ENCODE peak calls at places on chromosomes 1 and 21, in five cellular contexts. Q is foreskin fibroblast, R is IMR-90, T is astrocyte, U is ovary. G is an unnamed sample.

GRCh38 chr21:44576025-44576420 is 2.5 kb downstream of the KRTAP10-4 start:
- DNase-seq in R (no peak), Q (no peak), T (no peak), U (no peak), G (no peak)

GRCh38 chr1:167456926-167457325 is 61.4 kb downstream of the CD247 start:
- DNase-seq in R (no peak), T (no peak), U (no peak), Q (no peak), G (no peak)

GRCh38 chr1:37865348-37866119 is 6.1 kb upstream of the MTF1 start:
- DNase-seq in Q (no peak), U (no peak), T (peak), R (peak), G (peak)

GRCh38 chr1:38814984-38815464 is 44.5 kb downstream of the RRAGC start:
- DNase-seq in Q (no peak), R (no peak), U (no peak), T (no peak), G (no peak)

GRCh38 chr1:75985827-75986226 is 53.6 kb upstream of the ASB17 start:
- DNase-seq in R (peak), T (no peak), U (no peak), Q (peak), G (no peak)

GRCh38 chr1:147627435-147628110 is 42.8 kb downstream of the ACP6 start:
- DNase-seq in T (no peak), R (peak), U (peak), Q (peak), G (peak)

GRCh38 chr1:212078826-212079225 is 43.3 kb downstream of the DTL start:
- DNase-seq in U (no peak), Q (no peak), R (no peak), T (no peak), G (no peak)

GRCh38 chr1:149927056-149927534 is 508 bp downstream of the SF3B4 start:
- DNase-seq in U (no peak), T (no peak), R (peak), Q (no peak), G (no peak)

GRCh38 chr1:206706298-206706791 is 21.6 kb downstream of the MAPKAPK2 start:
- DNase-seq in R (peak), T (peak), U (peak), Q (peak), G (no peak)

GRCh38 chr1:55916480-55916879 is 662.9 kb downstream of the PLPP3 start:
- DNase-seq in R (peak), T (peak), U (no peak), Q (peak), G (peak)

GRCh38 chr21:34351786-34352241 is 12.0 kb upstream of the KCNE2 start:
- DNase-seq in T (no peak), U (peak), R (peak), Q (no peak), G (no peak)

GRCh38 chr1:24992761-24993211 is 62.7 kb upstream of the RUNX3 start:
- DNase-seq in Q (no peak), U (no peak), R (no peak), T (no peak), G (no peak)

GRCh38 chr1:183281039-183281438 is 95.0 kb downstream of the LAMC2 start:
- DNase-seq in R (peak), U (peak), T (no peak), Q (peak), G (no peak)

GRCh38 chr1:43954036-43954435 is 7.3 kb downstream of the IPO13 start:
- DNase-seq in T (no peak), R (no peak), Q (no peak), U (no peak), G (no peak)

GRCh38 chr1:27522860-27523665 is 33.1 kb upstream of the WASF2 start:
- DNase-seq in R (no peak), T (no peak), Q (no peak), U (peak), G (no peak)

GRCh38 chr1:53580009-53580400 is 120.8 kb downstream of the DMRTB1 start:
- DNase-seq in T (no peak), U (no peak), Q (no peak), R (no peak), G (no peak)

GRCh38 chr21:36709868-36710728 is 11.2 kb downstream of the SIM2 start:
- DNase-seq in U (no peak), R (no peak), Q (no peak), T (no peak), G (no peak)

GRCh38 chr1:12581179-12581578 is 36.8 kb downstream of the DHRS3 start:
- DNase-seq in T (no peak), R (no peak), U (no peak), Q (no peak), G (no peak)

GRCh38 chr21:25568230-25568629 is 39.1 kb downstream of the MRPL39 start:
- DNase-seq in T (peak), Q (peak), U (peak), R (peak), G (no peak)

GRCh38 chr1:100747821-100748220 is 28.3 kb downstream of the VCAM1 start:
- DNase-seq in T (no peak), R (no peak), U (no peak), Q (no peak), G (no peak)

GRCh38 chr1:107138767-107139445 is 1.9 kb upstream of the NTNG1 start:
- DNase-seq in R (peak), U (no peak), T (peak), Q (peak), G (no peak)

GRCh38 chr1:216632980-216633379 is 90.2 kb downstream of the ESRRG start:
- DNase-seq in U (no peak), T (no peak), Q (no peak), R (no peak), G (no peak)

GRCh38 chr1:43495204-43495603 is 35.5 kb upstream of the PTPRF start:
- DNase-seq in U (no peak), T (no peak), R (no peak), Q (no peak), G (no peak)

GRCh38 chr1:59678809-59679228 is 135.9 kb upstream of the HOOK1 start:
- DNase-seq in R (peak), T (peak), U (no peak), Q (peak), G (peak)

GRCh38 chr1:26945138-26945537 is 15.1 kb downstream of the KDF1 start:
- DNase-seq in T (no peak), Q (no peak), R (no peak), U (no peak), G (no peak)

GRCh38 chr1:232613752-232614381 is 16.1 kb downstream of the SIPA1L2 start:
- DNase-seq in U (peak), T (peak), Q (no peak), R (peak), G (no peak)

GRCh38 chr1:14190508-14190907 is 408.0 kb upstream of the KAZN start:
- DNase-seq in R (no peak), Q (no peak), T (peak), U (no peak), G (no peak)

GRCh38 chr1:109938556-109938955 is 27.9 kb downstream of the CSF1 start:
- DNase-seq in Q (no peak), U (no peak), R (no peak), T (no peak), G (no peak)

GRCh38 chr1:23556661-23557470 is 2.4 kb downstream of the ID3 start:
- DNase-seq in Q (no peak), U (no peak), R (peak), T (no peak), G (no peak)

GRCh38 chr1:161229896-161230295 is 4.0 kb downstream of the TOMM40L start:
- DNase-seq in Q (no peak), R (no peak), T (no peak), U (no peak), G (no peak)

GRCh38 chr1:181514298-181515290 is 31.3 kb downstream of the CACNA1E start:
- DNase-seq in U (no peak), T (no peak), R (no peak), Q (no peak), G (no peak)

GRCh38 chr1:9615316-9616063 is 26.8 kb downstream of the TMEM201 start:
- DNase-seq in Q (peak), U (peak), R (peak), T (peak), G (peak)

GRCh38 chr1:26187882-26188281 is 2.5 kb upstream of the CATSPER4 start:
- DNase-seq in Q (no peak), U (no peak), R (no peak), T (no peak), G (no peak)

GRCh38 chr1:221759436-221759835 is 17.5 kb upstream of the DUSP10 start:
- DNase-seq in U (no peak), T (peak), Q (peak), R (peak), G (no peak)

GRCh38 chr1:245788269-245788668 is 633.5 kb downstream of the KIF26B start:
- DNase-seq in Q (peak), U (no peak), T (peak), R (peak), G (peak)

GRCh38 chr1:224188286-224188685 is 5.2 kb downstream of the DEGS1 start:
- DNase-seq in R (no peak), T (no peak), Q (no peak), U (no peak), G (no peak)
- H3K4me3 ChIP-seq in R (no peak), T (no peak), Q (no peak), U (no peak), G (no peak)

GRCh38 chr1:215181518-215181917 is 99.0 kb downstream of the KCNK2 start:
- DNase-seq in R (no peak), Q (no peak), T (no peak), U (no peak), G (no peak)
- TF ChIP-seq CTCF in R (no peak), Q (no peak), T (no peak), U (no peak), G (no peak)

GRCh38 chr1:30719406-30720270 is 3.7 kb downstream of the MATN1 start:
- DNase-seq in T (peak), Q (peak), U (no peak), R (peak), G (no peak)
- H3K4me3 ChIP-seq in T (peak), Q (peak), U (peak), R (no peak), G (peak)

GRCh38 chr1:50123071-50123470 is 14.4 kb downstream of the ELAVL4 start:
- DNase-seq in T (no peak), Q (no peak), R (no peak), U (no peak), G (no peak)
- TF ChIP-seq CTCF in T (no peak), Q (no peak), R (no peak), U (no peak), G (no peak)

DNA sequence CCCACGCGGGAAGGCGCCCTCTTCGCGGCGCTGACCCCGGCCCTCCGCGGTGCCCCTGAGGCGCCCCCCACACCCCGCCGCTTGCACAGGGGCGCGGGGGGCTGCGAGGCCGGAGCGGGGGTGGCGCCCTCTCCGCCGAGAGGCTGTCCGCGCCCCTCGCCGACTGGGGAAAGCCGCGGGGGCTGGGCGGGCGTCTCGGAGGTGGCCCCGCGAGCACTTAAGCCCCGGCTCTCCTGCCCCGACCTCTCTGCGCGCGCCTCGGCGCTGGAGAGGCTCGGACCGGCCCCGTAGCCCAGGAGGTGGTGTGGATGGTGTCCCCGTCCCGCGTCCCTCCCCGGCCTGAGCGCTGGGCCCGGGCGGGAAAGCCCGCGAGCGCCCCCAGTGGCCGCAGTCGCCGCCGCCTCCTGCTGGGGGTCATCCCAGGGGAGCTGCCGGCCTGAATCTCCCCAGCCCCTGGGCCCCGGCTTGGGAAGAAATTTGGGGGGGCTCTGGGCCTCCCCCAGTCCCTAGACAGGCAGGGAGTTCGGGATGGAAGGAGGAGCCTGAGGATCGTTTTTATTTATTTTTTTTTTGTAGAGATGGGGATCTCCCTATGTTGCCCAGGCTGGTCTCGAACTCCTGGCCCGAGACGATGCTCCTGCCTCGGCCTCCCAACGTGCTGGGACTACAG is 1.9 kb upstream of the HES4 start:
- DNase-seq in R (peak), U (peak), T (no peak), Q (no peak), G (no peak)
- H3K4me3 ChIP-seq in R (peak), U (peak), T (peak), Q (no peak), G (peak)

DNA sequence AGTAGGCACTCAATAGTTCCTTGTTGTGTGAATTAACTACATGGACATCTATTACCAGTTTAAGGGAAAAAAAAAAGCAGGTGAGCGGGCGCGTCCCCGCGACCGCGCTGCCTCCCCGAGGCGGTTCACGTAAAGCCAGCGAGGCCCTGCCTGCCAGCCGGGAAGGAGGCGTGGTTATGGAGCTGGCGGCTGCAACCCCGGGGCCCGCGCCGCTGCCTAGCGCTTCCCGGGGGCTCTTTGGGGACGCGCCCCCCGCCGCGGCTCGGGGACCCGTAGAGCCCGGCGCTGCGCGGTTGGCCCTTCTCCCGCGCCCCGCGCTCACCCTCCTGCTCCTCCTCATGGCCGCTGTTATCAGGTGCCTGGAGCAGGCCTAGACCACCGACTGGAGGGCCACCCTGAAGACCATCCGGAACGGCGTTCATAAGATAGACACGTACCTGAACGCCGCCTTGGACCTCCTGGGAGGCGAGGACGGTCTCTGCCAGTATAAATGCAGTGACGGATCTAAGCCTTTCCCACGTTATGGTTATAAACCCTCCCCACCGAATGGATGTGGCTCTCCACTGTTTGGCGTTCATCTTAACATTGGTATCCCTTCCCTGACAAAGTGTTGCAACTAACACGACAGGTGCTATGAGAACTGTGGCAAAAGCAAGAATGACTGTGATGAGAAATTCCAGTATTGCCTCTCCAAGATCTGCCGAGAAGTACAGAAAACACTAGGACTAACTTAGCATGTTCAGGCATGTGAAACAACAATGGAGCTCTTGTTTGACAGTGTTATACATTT is 2.6 kb upstream of the CC2D1B start:
- DNase-seq in R (peak), U (peak), Q (peak), T (peak), G (no peak)
- TF ChIP-seq CTCF in R (peak), U (no peak), Q (no peak), T (no peak), G (no peak)